ENCODE peak calls at places on chromosomes 13 and 19, in seven cellular contexts. F is progenitor cell of endocrine pancreas; B is Panc1; N is nephron progenitor cell; J is SK-N-DZ; P is GDM1; V is effector CD4-positive, alpha-beta T cell. Z is an unnamed sample.

GRCh38 chr19:15199652-15200574 is 882 bp downstream of the NOTCH3 start:
- DNase-seq in F (peak), N (peak), V (no peak), J (peak), P (no peak), B (no peak), Z (peak)

GRCh38 chr13:59607780-59608233 is 555.9 kb downstream of the DIAPH3 start:
- DNase-seq in V (no peak), J (no peak), N (no peak), B (no peak), F (no peak), P (no peak), Z (no peak)

GRCh38 chr19:21688464-21688863 is 78.9 kb downstream of the ZNF100 start:
- DNase-seq in J (no peak), V (no peak), P (no peak), F (no peak), B (no peak), N (no peak), Z (no peak)

GRCh38 chr19:47609885-47610545 is 1.1 kb downstream of the BICRA start:
- DNase-seq in N (peak), J (peak), F (peak), V (peak), B (no peak), P (peak), Z (no peak)

GRCh38 chr13:24307211-24308067 is 1.9 kb upstream of the C1QTNF9 start:
- DNase-seq in P (no peak), V (no peak), B (no peak), F (no peak), J (no peak), N (no peak), Z (no peak)

GRCh38 chr13:32840840-32841713 is 175.1 kb upstream of the KL start:
- DNase-seq in F (no peak), V (no peak), J (no peak), N (no peak), P (no peak), B (no peak), Z (no peak)

GRCh38 chr19:650121-650520 is 10.4 kb downstream of the FGF22 start:
- DNase-seq in P (no peak), V (no peak), J (no peak), N (no peak), B (no peak), F (no peak), Z (no peak)

GRCh38 chr13:76523740-76524382 is 362.3 kb downstream of the KCTD12 start:
- DNase-seq in V (no peak), F (no peak), P (no peak), B (no peak), J (no peak), N (no peak), Z (no peak)

GRCh38 chr19:7292950-7293794 is 1.0 kb downstream of the INSR start:
- DNase-seq in J (no peak), V (no peak), N (peak), F (no peak), B (no peak), P (no peak), Z (no peak)

GRCh38 chr19:29507081-29507860 is 18.5 kb upstream of the VSTM2B start:
- DNase-seq in F (no peak), B (no peak), J (no peak), V (no peak), N (no peak), P (no peak), Z (no peak)

GRCh38 chr19:38004100-38004504 is 97.1 kb downstream of the SIPA1L3 start:
- DNase-seq in B (no peak), P (no peak), N (no peak), F (no peak), J (no peak), V (no peak), Z (no peak)

GRCh38 chr13:71677114-71677513 is 189.9 kb downstream of the DACH1 start:
- DNase-seq in B (no peak), P (no peak), N (peak), V (no peak), F (no peak), J (no peak), Z (no peak)

GRCh38 chr19:39778763-39779162 is at the start of gene LEUTX:
- DNase-seq in P (no peak), N (no peak), B (no peak), J (no peak), V (no peak), F (no peak), Z (no peak)

GRCh38 chr19:12868540-12869112 is 12.6 kb downstream of the DNASE2 start:
- DNase-seq in J (no peak), P (no peak), V (no peak), F (no peak), N (no peak), B (no peak), Z (no peak)

GRCh38 chr19:50465986-50466771 is 10.1 kb upstream of the EMC10 start:
- DNase-seq in F (peak), N (peak), V (no peak), J (peak), P (no peak), B (no peak), Z (no peak)

GRCh38 chr19:27890696-27891095 is 1322.3 kb downstream of the UQCRFS1 start:
- DNase-seq in N (no peak), B (no peak), J (no peak), F (no peak), V (no peak), P (no peak), Z (no peak)

GRCh38 chr13:89951341-89951740 is 1396.1 kb upstream of the MIR17HG start:
- DNase-seq in F (no peak), V (no peak), B (no peak), J (peak), P (no peak), N (peak), Z (no peak)

GRCh38 chr13:109497917-109498316 is 288.5 kb downstream of the IRS2 start:
- DNase-seq in F (no peak), N (no peak), V (no peak), B (no peak), P (no peak), J (peak), Z (no peak)

GRCh38 chr19:38736036-38736412 is 8.2 kb downstream of the CAPN12 start:
- DNase-seq in P (no peak), V (peak), F (no peak), J (no peak), N (peak), B (no peak), Z (no peak)

Z was measured in NT2/D1.